ENCODE peak calls at places on chromosomes 7 and 10, in six cellular contexts. R is astrocyte of the cerebellum, U is HFFc6, V is cardiac fibroblast, Y is foreskin keratinocyte, W is WERI-Rb-1. T is an unnamed sample.

GRCh38 chr7:69018200-69018599 is 580.1 kb upstream of the AUTS2 start:
- DNase-seq in R (no peak), U (no peak), V (no peak), Y (no peak), W (peak), T (no peak)

GRCh38 chr10:35416628-35417625 is 80.6 kb downstream of the CCNY start:
- DNase-seq in R (no peak), U (no peak), V (no peak), Y (no peak), W (no peak), T (no peak)

GRCh38 chr10:119616879-119617580 is 20.3 kb upstream of the TIAL1 start:
- DNase-seq in R (no peak), U (no peak), V (peak), Y (no peak), W (no peak), T (no peak)

GRCh38 chr10:73814896-73815718 is 3.7 kb upstream of the NDST2 start:
- DNase-seq in R (no peak), U (no peak), V (peak), Y (no peak), W (peak), T (no peak)

GRCh38 chr7:125926621-125927020 is 997.0 kb upstream of the POT1 start:
- DNase-seq in R (no peak), U (no peak), V (no peak), Y (peak), W (no peak), T (no peak)

GRCh38 chr7:2959343-2959680 is 84.4 kb downstream of the CARD11 start:
- DNase-seq in R (no peak), U (no peak), V (no peak), Y (no peak), W (no peak), T (no peak)

GRCh38 chr7:441713-442421 is 77.8 kb downstream of the PDGFA start:
- DNase-seq in R (no peak), U (no peak), V (no peak), Y (no peak), W (no peak), T (no peak)

GRCh38 chr10:48480397-48481374 is 124.2 kb downstream of the ARHGAP22 start:
- DNase-seq in R (no peak), U (no peak), V (peak), Y (no peak), W (no peak), T (no peak)

GRCh38 chr7:39621261-39621660 is 2.1 kb upstream of the RALA start:
- DNase-seq in R (peak), U (peak), V (peak), Y (peak), W (no peak), T (peak)

GRCh38 chr10:20596911-20597310 is 300.2 kb downstream of the NEBL start:
- DNase-seq in R (peak), U (no peak), V (peak), Y (no peak), W (no peak), T (no peak)

GRCh38 chr10:87925570-87925969 is 62.1 kb downstream of the PTEN start:
- DNase-seq in R (peak), U (no peak), V (peak), Y (no peak), W (no peak), T (no peak)

GRCh38 chr10:70575486-70575873 is 27.1 kb downstream of the PRF1 start:
- DNase-seq in R (no peak), U (no peak), V (no peak), Y (no peak), W (no peak), T (no peak)

GRCh38 chr7:1708640-1709249 is 38.7 kb downstream of the ELFN1 start:
- DNase-seq in R (no peak), U (no peak), V (no peak), Y (no peak), W (peak), T (no peak)

GRCh38 chr7:19522486-19522885 is 186.4 kb downstream of the POLR1F start:
- DNase-seq in R (peak), U (no peak), V (peak), Y (peak), W (no peak), T (peak)

GRCh38 chr10:8305871-8306652 is 251.6 kb downstream of the GATA3 start:
- DNase-seq in R (no peak), U (no peak), V (no peak), Y (peak), W (no peak), T (no peak)

GRCh38 chr10:93334901-93335312 is 147.2 kb downstream of the MYOF start:
- DNase-seq in R (no peak), U (peak), V (no peak), Y (peak), W (no peak), T (peak)

GRCh38 chr10:26046073-26046684 is 112.2 kb downstream of the MYO3A start:
- DNase-seq in R (no peak), U (no peak), V (no peak), Y (no peak), W (no peak), T (no peak)
- TF ChIP-seq CTCF in R (no peak), U (no peak), V (no peak), Y (no peak), W (no peak), T (no peak)

GRCh38 chr10:51877636-51878035 is 178.2 kb upstream of the CSTF2T start:
- DNase-seq in R (no peak), U (no peak), V (no peak), Y (no peak), W (no peak), T (no peak)
- TF ChIP-seq CTCF in R (no peak), U (no peak), V (no peak), Y (no peak), W (no peak), T (no peak)

DNA sequence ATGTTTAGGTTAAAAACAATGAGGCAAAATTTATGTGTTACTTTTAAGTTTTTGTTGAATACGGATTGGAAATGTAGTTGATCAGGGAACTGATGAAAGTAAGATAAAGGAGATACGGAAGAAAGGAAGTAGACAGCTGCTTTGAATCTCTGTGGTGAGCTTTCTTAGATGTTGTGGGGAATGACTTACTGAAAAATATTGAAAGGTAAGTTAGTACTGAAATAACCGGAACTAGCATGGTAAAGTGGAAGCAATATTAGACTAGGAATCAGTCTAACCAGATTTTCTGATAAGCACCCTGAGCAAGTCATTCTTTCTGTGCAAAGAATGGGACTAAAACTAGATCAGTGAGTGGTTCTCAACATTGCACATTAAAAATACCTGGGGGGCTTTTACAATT is 34.9 kb downstream of the LUC7L2 start:
- DNase-seq in R (no peak), U (no peak), V (no peak), Y (no peak), W (no peak), T (no peak)
- TF ChIP-seq CTCF in R (no peak), U (no peak), V (no peak), Y (no peak), W (no peak), T (no peak)

GRCh38 chr7:26198781-26199169 is 1.8 kb downstream of the HNRNPA2B1 start:
- DNase-seq in R (no peak), U (no peak), V (no peak), Y (no peak), W (no peak), T (no peak)

GRCh38 chr7:26200113-26200443 is 468 bp downstream of the HNRNPA2B1 start:
- DNase-seq in R (no peak), U (peak), V (peak), Y (no peak), W (peak), T (no peak)

GRCh38 chr7:26197153-26198115 is 3.1 kb downstream of the HNRNPA2B1 start:
- DNase-seq in R (no peak), U (no peak), V (no peak), Y (no peak), W (no peak), T (no peak)

GRCh38 chr7:26199301-26200112 is 1.0 kb downstream of the HNRNPA2B1 start:
- DNase-seq in R (no peak), U (no peak), V (peak), Y (no peak), W (peak), T (no peak)

GRCh38 chr7:26198133-26198780 is 2.3 kb downstream of the HNRNPA2B1 start:
- DNase-seq in R (no peak), U (no peak), V (peak), Y (no peak), W (no peak), T (no peak)
- TF ChIP-seq CTCF in R (peak), U (peak), V (peak), Y (peak), W (no peak), T (peak)

GRCh38 chr10:121436281-121436629 is 162.0 kb downstream of the FGFR2 start:
- DNase-seq in R (no peak), U (no peak), V (no peak), Y (no peak), W (no peak), T (no peak)

GRCh38 chr10:121438320-121438719 is 159.9 kb downstream of the FGFR2 start:
- DNase-seq in R (no peak), U (no peak), V (no peak), Y (no peak), W (no peak), T (no peak)

GRCh38 chr10:121440461-121440860 is 157.8 kb downstream of the FGFR2 start:
- DNase-seq in R (no peak), U (no peak), V (no peak), Y (no peak), W (no peak), T (no peak)

GRCh38 chr10:121437596-121437995 is 160.6 kb downstream of the FGFR2 start:
- DNase-seq in R (no peak), U (no peak), V (no peak), Y (no peak), W (peak), T (no peak)

DNA sequence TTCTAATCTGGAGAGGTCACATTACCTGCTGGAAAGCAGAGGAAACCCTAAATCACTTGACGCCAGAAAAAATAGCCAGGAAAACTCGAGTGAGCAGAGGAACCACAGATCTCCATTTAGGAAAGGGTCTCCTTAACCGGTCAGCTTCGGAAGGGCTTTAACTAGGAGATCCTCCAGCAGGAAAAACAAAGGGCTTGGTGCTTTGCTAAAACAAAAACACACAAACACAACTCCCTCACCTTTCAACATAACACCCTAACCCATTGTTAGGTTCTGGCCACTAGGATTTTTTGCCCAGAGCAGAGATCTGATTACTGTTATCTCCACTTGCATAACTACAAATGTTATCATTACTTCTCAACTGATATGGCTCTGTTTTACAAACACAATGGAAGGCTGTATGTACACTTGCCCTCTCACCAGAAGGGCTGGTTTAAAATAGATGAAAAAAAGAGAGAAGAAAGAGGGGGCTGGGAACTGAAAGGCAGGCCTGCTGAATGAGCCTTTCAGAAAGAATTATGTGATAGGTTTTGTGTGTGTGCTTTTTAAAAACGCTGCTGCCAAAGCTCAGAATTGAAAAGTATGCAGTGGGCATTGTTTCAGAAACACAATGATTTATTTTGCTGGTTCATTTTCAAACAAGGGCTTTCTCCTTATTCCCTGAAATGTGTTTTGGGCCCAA is 161.5 kb downstream of the FGFR2 start:
- DNase-seq in R (no peak), U (no peak), V (no peak), Y (no peak), W (no peak), T (no peak)
- TF ChIP-seq CTCF in R (no peak), U (no peak), V (no peak), Y (no peak), W (no peak), T (no peak)

DNA sequence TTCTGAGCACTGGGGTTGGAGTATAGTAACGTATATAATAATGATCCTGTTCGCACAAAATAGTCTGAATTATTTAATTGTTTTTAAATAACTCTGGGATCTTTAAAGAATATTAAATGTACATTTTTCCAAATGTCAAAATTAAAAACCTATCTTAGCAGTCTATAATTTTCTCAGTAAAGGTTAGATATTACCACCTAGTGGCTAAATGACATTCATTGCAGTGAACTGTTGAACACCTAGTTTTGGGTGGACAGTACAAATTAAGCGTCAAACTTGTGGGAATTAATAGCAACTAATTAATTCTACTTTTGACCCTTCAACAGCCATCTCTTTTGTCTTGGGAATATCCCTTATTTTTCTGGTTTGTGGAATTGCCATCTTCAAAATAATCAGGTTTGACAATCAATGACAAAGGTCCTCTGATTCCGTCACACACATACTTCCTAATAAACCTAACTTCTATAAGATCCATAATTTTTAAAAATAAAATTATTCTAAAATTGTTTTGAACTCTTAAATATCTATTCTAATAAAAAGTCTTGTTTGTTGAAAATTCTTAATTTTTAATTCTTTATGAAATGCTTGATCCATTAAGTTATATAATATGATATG is 165.7 kb downstream of the SEMA3D start:
- DNase-seq in R (no peak), U (peak), V (peak), Y (no peak), W (no peak), T (no peak)
- TF ChIP-seq CTCF in R (peak), U (peak), V (peak), Y (peak), W (no peak), T (peak)

GRCh38 chr7:117402109-117402508 is 25.2 kb downstream of the ASZ1 start:
- DNase-seq in R (no peak), U (no peak), V (no peak), Y (peak), W (no peak), T (no peak)

GRCh38 chr7:117403737-117404136 is 23.6 kb downstream of the ASZ1 start:
- DNase-seq in R (no peak), U (no peak), V (no peak), Y (no peak), W (no peak), T (no peak)

GRCh38 chr7:117395743-117396142 is 31.6 kb downstream of the ASZ1 start:
- DNase-seq in R (no peak), U (no peak), V (no peak), Y (no peak), W (no peak), T (no peak)

GRCh38 chr7:117401293-117402002 is 25.8 kb downstream of the ASZ1 start:
- DNase-seq in R (no peak), U (no peak), V (peak), Y (no peak), W (no peak), T (no peak)

DNA sequence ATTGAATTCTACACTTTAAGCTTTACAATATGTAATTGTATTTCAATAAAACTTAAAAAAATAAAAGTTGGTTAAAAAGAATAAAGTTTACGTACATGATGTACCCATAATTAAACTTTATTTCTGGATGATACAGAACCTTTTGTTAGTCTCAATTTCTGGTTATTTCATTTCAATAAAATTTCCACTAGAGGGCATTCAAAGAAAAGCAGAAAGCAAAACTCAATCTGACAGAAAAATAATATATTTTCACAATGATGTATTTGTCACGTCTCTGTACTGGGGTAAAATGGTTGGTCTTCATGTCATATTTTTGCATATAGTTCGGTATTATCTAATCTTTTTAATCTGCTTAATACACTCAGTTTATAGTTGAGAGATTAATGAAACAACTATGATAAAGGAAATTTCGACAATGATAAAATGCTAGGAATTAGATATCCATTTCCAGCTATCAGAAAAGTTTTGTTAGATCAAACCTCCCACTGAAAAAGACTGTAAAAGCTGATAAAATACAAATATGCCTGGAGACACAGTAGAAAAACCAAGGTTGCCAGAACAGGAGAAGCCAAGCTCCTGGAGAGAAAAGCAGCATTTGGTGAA is 27.4 kb downstream of the ASZ1 start:
- DNase-seq in R (no peak), U (no peak), V (peak), Y (no peak), W (no peak), T (no peak)
- TF ChIP-seq CTCF in R (peak), U (peak), V (peak), Y (peak), W (no peak), T (no peak)

GRCh38 chr7:55065079-55065478 is 46.3 kb downstream of the EGFR start:
- DNase-seq in R (peak), U (peak), V (peak), Y (peak), W (no peak), T (peak)

GRCh38 chr7:55063633-55064032 is 44.8 kb downstream of the EGFR start:
- DNase-seq in R (no peak), U (peak), V (no peak), Y (no peak), W (no peak), T (no peak)

GRCh38 chr7:55066479-55066878 is 47.7 kb downstream of the EGFR start:
- DNase-seq in R (no peak), U (no peak), V (peak), Y (no peak), W (no peak), T (no peak)

GRCh38 chr7:55066938-55067337 is 48.1 kb downstream of the EGFR start:
- DNase-seq in R (no peak), U (no peak), V (no peak), Y (no peak), W (no peak), T (no peak)

GRCh38 chr7:55065511-55066229 is 46.9 kb downstream of the EGFR start:
- DNase-seq in R (peak), U (peak), V (peak), Y (peak), W (no peak), T (peak)
- TF ChIP-seq CTCF in R (no peak), U (peak), V (peak), Y (peak), W (no peak), T (peak)